ENCODE peak calls at places on chromosomes 5 and 9, in eight cellular contexts. W is retina; Z is stimulated activated CD4-positive, alpha-beta T cell treated with anti-CD3 and anti-CD28 coated beads, Interleukin-12 subunit alpha, Interleukin-12 subunit beta, amount 100 ng/mL, for 48 hours; G is endothelial cell; U is BJ; K is kidney; N is SJSA1; E is renal cortical epithelial cell. B is an unnamed sample.

GRCh38 chr5:142740903-142741302 is 29.3 kb upstream of the ARHGAP26 start:
- DNase-seq in K (no peak), N (no peak), E (no peak), W (peak; percentile 47), U (peak; percentile 77), Z (no peak), G (no peak), B (no peak)

GRCh38 chr5:176790921-176791320 is 19.4 kb upstream of the UNC5A start:
- DNase-seq in Z (no peak), W (no peak), K (no peak), G (no peak), N (no peak), U (no peak), E (no peak), B (no peak)

GRCh38 chr5:74682636-74683035 is 2.4 kb upstream of the HEXB start:
- DNase-seq in W (no peak), U (no peak), N (no peak), K (no peak), G (no peak), E (no peak), Z (no peak), B (no peak)

GRCh38 chr9:15274425-15274824 is 32.6 kb downstream of the TTC39B start:
- DNase-seq in E (no peak), U (no peak), K (no peak), G (no peak), N (no peak), W (no peak), Z (no peak), B (no peak)

GRCh38 chr5:156414381-156414780 is 87.4 kb downstream of the SGCD start:
- DNase-seq in G (no peak), U (no peak), K (no peak), W (no peak), E (no peak), Z (no peak), N (no peak), B (no peak)

GRCh38 chr9:92763721-92764380 is 782 bp downstream of the BICD2 start:
- DNase-seq in N (peak; percentile 18), E (no peak), K (peak; percentile 83), U (no peak), G (peak; percentile 53), W (peak; percentile 45), Z (no peak), B (peak; percentile 26)

GRCh38 chr5:132138260-132138659 is 64.7 kb downstream of the CSF2 start:
- DNase-seq in Z (no peak), K (no peak), W (no peak), E (no peak), U (peak; percentile 51), N (no peak), G (no peak), B (no peak)

GRCh38 chr5:88886252-88886651 is 3.3 kb upstream of the MEF2C start:
- DNase-seq in G (no peak), K (no peak), U (no peak), E (no peak), Z (no peak), N (no peak), W (no peak), B (no peak)

GRCh38 chr9:98809311-98810105 is 2.0 kb downstream of the GALNT12 start:
- DNase-seq in W (no peak), Z (no peak), N (no peak), U (no peak), K (no peak), G (peak; percentile 18), E (no peak), B (no peak)

GRCh38 chr5:149387081-149387611 is 8.1 kb upstream of the IL17B start:
- DNase-seq in Z (no peak), E (peak; percentile 19), N (no peak), G (no peak), W (no peak), U (peak; percentile 97), K (no peak), B (no peak)

GRCh38 chr5:39231705-39232525 is 12.6 kb upstream of the FYB1 start:
- DNase-seq in U (no peak), K (no peak), Z (no peak), G (no peak), N (no peak), W (peak; percentile 44), E (peak; percentile 25), B (no peak)

GRCh38 chr9:110160685-110161084 is 47.3 kb downstream of the C9orf152 start:
- DNase-seq in W (no peak), G (no peak), U (no peak), K (no peak), E (no peak), N (no peak), Z (no peak), B (no peak)

GRCh38 chr5:140219068-140219971 is 44.3 kb downstream of the CYSTM1 start:
- DNase-seq in K (no peak), U (no peak), G (no peak), E (peak; percentile 83), W (no peak), Z (no peak), N (no peak), B (no peak)

GRCh38 chr5:113031132-113031531 is 54.5 kb downstream of the DCP2 start:
- DNase-seq in K (no peak), W (no peak), E (no peak), Z (no peak), U (no peak), N (no peak), G (peak; percentile 28), B (no peak)

GRCh38 chr5:134989291-134989830 is 21.7 kb downstream of the CATSPER3 start:
- DNase-seq in G (no peak), N (no peak), U (no peak), W (no peak), K (no peak), E (no peak), Z (no peak), B (no peak)

GRCh38 chr5:10289353-10289752 is 18.3 kb downstream of the CMBL start:
- DNase-seq in U (no peak), K (no peak), G (no peak), W (no peak), Z (no peak), N (no peak), E (peak; percentile 75), B (no peak)

GRCh38 chr9:133609311-133610098 is at the start of gene FAM163B:
- DNase-seq in K (peak; percentile 82), Z (peak; percentile 5), G (peak; percentile 78), E (no peak), N (no peak), W (peak; percentile 77), U (no peak), B (no peak)

GRCh38 chr5:35938518-35939227 is at the start of gene CAPSL:
- DNase-seq in E (peak; percentile 93), U (no peak), Z (no peak), G (peak; percentile 23), W (peak; percentile 13), N (no peak), K (no peak), B (no peak)

GRCh38 chr9:114694719-114695269 is 12.8 kb upstream of the TEX48 start:
- DNase-seq in E (no peak), Z (no peak), G (no peak), N (no peak), W (no peak), K (no peak), U (no peak), B (no peak)

GRCh38 chr5:163614787-163615186 is 109.4 kb downstream of the MAT2B start:
- DNase-seq in N (no peak), W (no peak), K (no peak), G (no peak), U (no peak), E (no peak), Z (no peak), B (no peak)